ENCODE peak calls at places on chromosomes 4 and X, in four cellular contexts. One of them, this sample, is unnamed.

GRCh38 chrX:38800981-38801845 is at the start of gene MID1IP1:
- DNase-seq in HFFc6: peak
- DNase-seq in left ventricle myocardium inferior: peak
- DNase-seq in glutamatergic neuron: peak
- DNase-seq in this sample: peak

GRCh38 chrX:84123585-84123984 is 64.4 kb downstream of the RPS6KA6 start:
- DNase-seq in left ventricle myocardium inferior: no peak
- DNase-seq in HFFc6: no peak
- DNase-seq in glutamatergic neuron: no peak
- DNase-seq in this sample: no peak

GRCh38 chr4:83115656-83116285 is 1.2 kb upstream of the PLAC8 start:
- DNase-seq in HFFc6: no peak
- DNase-seq in glutamatergic neuron: no peak
- DNase-seq in left ventricle myocardium inferior: no peak
- DNase-seq in this sample: no peak

GRCh38 chrX:76029385-76029784 is 143.5 kb upstream of the PBDC1 start:
- DNase-seq in glutamatergic neuron: no peak
- DNase-seq in HFFc6: no peak
- DNase-seq in left ventricle myocardium inferior: no peak
- DNase-seq in this sample: no peak

GRCh38 chrX:38561951-38562719 is 793 bp downstream of the TSPAN7 start:
- DNase-seq in left ventricle myocardium inferior: peak
- DNase-seq in glutamatergic neuron: peak
- DNase-seq in HFFc6: no peak
- DNase-seq in this sample: no peak

GRCh38 chr4:105453550-105454201 is 20.2 kb downstream of the PPA2 start:
- DNase-seq in left ventricle myocardium inferior: no peak
- DNase-seq in HFFc6: no peak
- DNase-seq in glutamatergic neuron: no peak
- DNase-seq in this sample: no peak

GRCh38 chrX:140439455-140439854 is 65.4 kb downstream of the SOX3 start:
- DNase-seq in left ventricle myocardium inferior: no peak
- DNase-seq in HFFc6: no peak
- DNase-seq in glutamatergic neuron: peak
- DNase-seq in this sample: no peak

GRCh38 chr4:25875281-25875745 is 12.5 kb upstream of the SEL1L3 start:
- DNase-seq in left ventricle myocardium inferior: no peak
- DNase-seq in HFFc6: no peak
- DNase-seq in glutamatergic neuron: no peak
- DNase-seq in this sample: no peak

GRCh38 chr4:3879681-3880594 is 113.8 kb downstream of the ADRA2C start:
- DNase-seq in HFFc6: no peak
- DNase-seq in glutamatergic neuron: no peak
- DNase-seq in left ventricle myocardium inferior: no peak
- DNase-seq in this sample: no peak

GRCh38 chr4:122524176-122524575 is 67.7 kb upstream of the IL2 start:
- DNase-seq in HFFc6: no peak
- DNase-seq in left ventricle myocardium inferior: no peak
- DNase-seq in glutamatergic neuron: no peak
- DNase-seq in this sample: no peak

GRCh38 chr4:177434667-177435066 is 7.6 kb downstream of the AGA start:
- DNase-seq in left ventricle myocardium inferior: no peak
- DNase-seq in HFFc6: no peak
- DNase-seq in glutamatergic neuron: no peak
- DNase-seq in this sample: no peak

GRCh38 chr4:56650259-56651070 is 30.6 kb downstream of the HOPX start:
- DNase-seq in left ventricle myocardium inferior: no peak
- DNase-seq in HFFc6: no peak
- DNase-seq in glutamatergic neuron: no peak
- DNase-seq in this sample: no peak
- TF ChIP-seq CTCF in left ventricle myocardium inferior: no peak
- TF ChIP-seq CTCF in HFFc6: no peak
- TF ChIP-seq CTCF in glutamatergic neuron: no peak
- TF ChIP-seq CTCF in this sample: no peak

GRCh38 chr4:162461952-162462351 is 298.2 kb upstream of the FSTL5 start:
- DNase-seq in left ventricle myocardium inferior: no peak
- DNase-seq in glutamatergic neuron: no peak
- DNase-seq in HFFc6: no peak
- DNase-seq in this sample: no peak
- TF ChIP-seq CTCF in left ventricle myocardium inferior: peak
- TF ChIP-seq CTCF in glutamatergic neuron: no peak
- TF ChIP-seq CTCF in HFFc6: no peak
- TF ChIP-seq CTCF in this sample: peak

GRCh38 chr4:76256032-76256431 is 4.5 kb downstream of the FAM47E start:
- DNase-seq in glutamatergic neuron: no peak
- DNase-seq in HFFc6: no peak
- DNase-seq in left ventricle myocardium inferior: no peak
- DNase-seq in this sample: no peak

GRCh38 chr4:76250962-76251361 is 559 bp upstream of the FAM47E start:
- DNase-seq in glutamatergic neuron: no peak
- DNase-seq in HFFc6: no peak
- DNase-seq in left ventricle myocardium inferior: no peak
- DNase-seq in this sample: no peak

GRCh38 chr4:76253511-76253910 is 2.0 kb downstream of the FAM47E start:
- DNase-seq in glutamatergic neuron: no peak
- DNase-seq in HFFc6: no peak
- DNase-seq in left ventricle myocardium inferior: no peak
- DNase-seq in this sample: no peak

GRCh38 chr4:76252271-76252653 is 741 bp downstream of the FAM47E start:
- DNase-seq in glutamatergic neuron: no peak
- DNase-seq in HFFc6: no peak
- DNase-seq in left ventricle myocardium inferior: no peak
- DNase-seq in this sample: no peak

DNA sequence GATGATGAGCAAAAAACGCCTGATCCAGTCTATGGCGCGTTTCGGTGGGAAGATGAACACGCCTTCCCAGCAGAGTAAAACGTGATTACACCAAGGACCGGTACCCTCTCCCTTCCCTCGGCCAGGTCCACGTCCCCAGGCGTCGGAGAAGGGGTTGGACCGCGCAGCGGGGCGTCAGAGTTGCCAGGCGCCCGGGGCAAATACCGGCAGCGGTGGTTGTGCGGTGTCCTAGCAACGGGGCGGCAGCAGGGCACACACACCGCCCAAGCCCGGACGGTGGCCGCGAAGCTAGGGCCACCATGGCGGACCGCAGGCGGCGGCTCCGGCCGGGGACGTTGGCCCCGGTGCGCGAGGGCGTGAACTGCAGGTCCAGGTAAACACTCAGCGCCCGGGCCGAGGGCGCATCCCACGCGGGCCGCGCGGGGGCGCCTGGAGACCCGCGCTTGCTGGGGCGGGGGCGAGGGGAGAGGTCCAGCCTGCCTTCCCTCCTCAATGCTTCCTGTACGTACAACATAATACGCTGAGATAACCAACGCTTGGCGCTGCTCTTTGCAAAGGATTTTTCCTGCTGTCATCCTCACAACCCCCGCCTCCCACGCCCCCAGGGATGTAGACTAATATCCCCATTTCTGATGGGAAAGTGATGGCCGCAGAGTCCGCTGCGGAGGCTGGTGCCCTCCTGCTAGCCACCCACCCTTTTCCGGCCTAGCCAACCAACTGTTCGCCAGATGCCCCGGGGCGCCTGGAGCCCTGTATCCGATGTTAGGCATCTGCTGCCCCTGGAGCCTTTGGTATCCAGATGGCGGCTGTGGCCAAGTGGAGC is at the start of gene FAM47E:
- DNase-seq in left ventricle myocardium inferior: peak
- DNase-seq in glutamatergic neuron: peak
- DNase-seq in HFFc6: peak
- DNase-seq in this sample: peak
- TF ChIP-seq CTCF in left ventricle myocardium inferior: peak
- TF ChIP-seq CTCF in glutamatergic neuron: peak
- TF ChIP-seq CTCF in HFFc6: peak
- TF ChIP-seq CTCF in this sample: peak

GRCh38 chr4:84456157-84456556 is 42.9 kb downstream of the NKX6-1 start:
- DNase-seq in HFFc6: no peak
- DNase-seq in glutamatergic neuron: no peak
- DNase-seq in left ventricle myocardium inferior: no peak
- DNase-seq in this sample: no peak

GRCh38 chr4:84455697-84456096 is 43.4 kb downstream of the NKX6-1 start:
- DNase-seq in glutamatergic neuron: no peak
- DNase-seq in HFFc6: no peak
- DNase-seq in left ventricle myocardium inferior: no peak
- DNase-seq in this sample: no peak

DNA sequence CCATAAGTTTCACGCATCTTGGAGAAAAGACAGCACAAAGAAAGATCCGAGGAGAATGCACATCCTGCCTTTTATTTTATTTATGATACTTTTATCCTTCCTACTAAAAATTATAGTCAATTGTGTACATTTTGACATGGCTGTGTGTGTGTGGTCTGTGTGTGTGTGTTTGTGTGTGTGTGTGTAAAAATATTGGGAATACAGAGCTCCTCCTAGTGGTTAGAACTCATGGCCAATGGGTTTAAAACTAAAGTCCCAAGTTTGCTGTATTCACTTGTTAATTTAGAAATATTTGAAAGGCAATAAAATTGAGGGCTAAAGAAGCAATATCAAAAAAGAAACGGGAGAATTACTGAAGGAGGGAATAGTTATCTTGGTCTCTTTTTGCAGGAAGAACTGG is 47.5 kb downstream of the NKX6-1 start:
- DNase-seq in HFFc6: no peak
- DNase-seq in left ventricle myocardium inferior: no peak
- DNase-seq in glutamatergic neuron: no peak
- DNase-seq in this sample: no peak
- TF ChIP-seq CTCF in HFFc6: peak
- TF ChIP-seq CTCF in left ventricle myocardium inferior: peak
- TF ChIP-seq CTCF in glutamatergic neuron: peak
- TF ChIP-seq CTCF in this sample: peak

DNA sequence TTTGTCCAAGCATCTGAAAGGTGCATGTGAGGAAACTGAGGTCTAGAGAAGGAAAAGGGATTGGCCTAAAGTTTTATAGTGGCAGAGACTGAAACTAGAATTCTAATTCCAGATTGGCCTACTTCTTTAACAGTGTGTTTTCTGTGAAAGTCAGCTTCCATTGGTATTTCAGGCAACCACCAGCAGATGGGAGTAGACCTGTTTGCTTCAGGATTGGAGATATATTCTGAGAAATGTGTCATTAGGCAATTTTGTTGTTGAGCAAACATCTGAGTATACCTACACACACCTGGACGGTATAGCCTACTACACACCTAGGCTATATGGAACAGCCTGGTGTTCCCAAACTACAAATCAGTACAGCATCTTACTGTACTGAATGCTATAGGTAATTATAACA is 207.3 kb upstream of the RADX start:
- DNase-seq in glutamatergic neuron: no peak
- DNase-seq in HFFc6: no peak
- DNase-seq in left ventricle myocardium inferior: no peak
- DNase-seq in this sample: no peak
- TF ChIP-seq CTCF in glutamatergic neuron: no peak
- TF ChIP-seq CTCF in HFFc6: no peak
- TF ChIP-seq CTCF in left ventricle myocardium inferior: no peak
- TF ChIP-seq CTCF in this sample: no peak

GRCh38 chr4:154559141-154559841 is 3.5 kb upstream of the FGB start:
- DNase-seq in left ventricle myocardium inferior: no peak
- DNase-seq in glutamatergic neuron: no peak
- DNase-seq in HFFc6: peak
- DNase-seq in this sample: no peak
- TF ChIP-seq CTCF in left ventricle myocardium inferior: peak
- TF ChIP-seq CTCF in glutamatergic neuron: peak
- TF ChIP-seq CTCF in HFFc6: peak
- TF ChIP-seq CTCF in this sample: peak

DNA sequence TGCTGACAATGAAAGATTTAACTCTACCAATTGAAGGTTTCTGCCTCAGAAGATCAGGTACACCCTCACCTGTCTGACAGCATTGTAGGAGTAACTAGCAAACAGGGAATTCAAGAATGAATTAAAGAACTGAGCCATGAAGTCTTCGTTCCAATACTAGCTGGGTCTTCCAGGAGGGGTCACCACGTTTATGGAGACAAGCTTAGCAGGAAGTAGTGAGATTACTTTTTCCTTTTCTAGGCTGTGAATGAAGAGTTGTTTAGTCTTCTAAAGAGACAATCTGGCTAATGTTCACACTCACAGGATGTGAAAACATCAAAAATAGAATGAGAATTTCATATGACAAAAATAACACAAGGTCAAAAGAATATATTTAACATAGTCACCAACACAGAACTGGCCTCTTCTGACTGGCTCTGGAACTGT is 54.9 kb downstream of the REELD1 start:
- DNase-seq in HFFc6: no peak
- DNase-seq in glutamatergic neuron: no peak
- DNase-seq in left ventricle myocardium inferior: no peak
- DNase-seq in this sample: no peak
- TF ChIP-seq CTCF in HFFc6: no peak
- TF ChIP-seq CTCF in glutamatergic neuron: no peak
- TF ChIP-seq CTCF in left ventricle myocardium inferior: no peak
- TF ChIP-seq CTCF in this sample: no peak